ENCODE peak calls at places on chromosomes 4 and X, in five cellular contexts. One of them, this sample, is unnamed.

GRCh38 chr4:100008048-100008447 is 58.0 kb upstream of the H2AZ1 start:
- DNase-seq in activated T-helper 9 cell treated with anti-CD3 and anti-CD28 coated beads, Interleukin-2, amount 50 U/mL, for 16 hours: no peak
- DNase-seq in naive B cell: no peak
- DNase-seq in EH: peak; percentile 89
- DNase-seq in neuronal stem cell: no peak
- DNase-seq in this sample: no peak

GRCh38 chr4:101357751-101358150 is 10.4 kb upstream of the PPP3CA start:
- DNase-seq in activated T-helper 9 cell treated with anti-CD3 and anti-CD28 coated beads, Interleukin-2, amount 50 U/mL, for 16 hours: no peak
- DNase-seq in naive B cell: no peak
- DNase-seq in EH: peak; percentile 82
- DNase-seq in neuronal stem cell: no peak
- DNase-seq in this sample: no peak

GRCh38 chr4:133565379-133565778 is 416.3 kb downstream of the PCDH10 start:
- DNase-seq in activated T-helper 9 cell treated with anti-CD3 and anti-CD28 coated beads, Interleukin-2, amount 50 U/mL, for 16 hours: no peak
- DNase-seq in naive B cell: no peak
- DNase-seq in EH: peak; percentile 63
- DNase-seq in neuronal stem cell: no peak
- DNase-seq in this sample: no peak

GRCh38 chr4:76767983-76768382 is 130.0 kb downstream of the SOWAHB start:
- DNase-seq in activated T-helper 9 cell treated with anti-CD3 and anti-CD28 coated beads, Interleukin-2, amount 50 U/mL, for 16 hours: no peak
- DNase-seq in naive B cell: no peak
- DNase-seq in EH: peak; percentile 96
- DNase-seq in neuronal stem cell: no peak
- DNase-seq in this sample: no peak

GRCh38 chr4:168141733-168142132 is 49.4 kb downstream of the ANXA10 start:
- DNase-seq in activated T-helper 9 cell treated with anti-CD3 and anti-CD28 coated beads, Interleukin-2, amount 50 U/mL, for 16 hours: no peak
- DNase-seq in naive B cell: no peak
- DNase-seq in EH: no peak
- DNase-seq in neuronal stem cell: no peak
- DNase-seq in this sample: no peak

GRCh38 chr4:6379787-6380745 is 92.3 kb downstream of the PPP2R2C start:
- DNase-seq in activated T-helper 9 cell treated with anti-CD3 and anti-CD28 coated beads, Interleukin-2, amount 50 U/mL, for 16 hours: no peak
- DNase-seq in naive B cell: no peak
- DNase-seq in EH: no peak
- DNase-seq in neuronal stem cell: no peak
- DNase-seq in this sample: no peak

GRCh38 chrX:39427492-39428289 is 626.4 kb downstream of the MID1IP1 start:
- DNase-seq in activated T-helper 9 cell treated with anti-CD3 and anti-CD28 coated beads, Interleukin-2, amount 50 U/mL, for 16 hours: no peak
- DNase-seq in naive B cell: no peak
- DNase-seq in EH: peak; percentile 0
- DNase-seq in neuronal stem cell: no peak
- DNase-seq in this sample: no peak

GRCh38 chrX:7996414-7996813 is 69.2 kb upstream of the PNPLA4 start:
- DNase-seq in activated T-helper 9 cell treated with anti-CD3 and anti-CD28 coated beads, Interleukin-2, amount 50 U/mL, for 16 hours: no peak
- DNase-seq in naive B cell: peak; percentile 17
- DNase-seq in EH: peak; percentile 45
- DNase-seq in neuronal stem cell: peak; percentile 8
- DNase-seq in this sample: peak; percentile 42

GRCh38 chrX:78886550-78886949 is 58.6 kb upstream of the P2RY10 start:
- DNase-seq in activated T-helper 9 cell treated with anti-CD3 and anti-CD28 coated beads, Interleukin-2, amount 50 U/mL, for 16 hours: no peak
- DNase-seq in naive B cell: peak; percentile 8
- DNase-seq in EH: peak; percentile 1
- DNase-seq in neuronal stem cell: peak; percentile 0
- DNase-seq in this sample: no peak

GRCh38 chr4:164956766-164957643 is 20.5 kb downstream of the TRIM61 start:
- DNase-seq in activated T-helper 9 cell treated with anti-CD3 and anti-CD28 coated beads, Interleukin-2, amount 50 U/mL, for 16 hours: peak; percentile 67
- DNase-seq in naive B cell: peak; percentile 52
- DNase-seq in EH: peak; percentile 76
- DNase-seq in neuronal stem cell: peak; percentile 41
- DNase-seq in this sample: peak; percentile 23

GRCh38 chr4:152973614-152974200 is 37.6 kb downstream of the FHDC1 start:
- DNase-seq in activated T-helper 9 cell treated with anti-CD3 and anti-CD28 coated beads, Interleukin-2, amount 50 U/mL, for 16 hours: no peak
- DNase-seq in naive B cell: no peak
- DNase-seq in EH: no peak
- DNase-seq in neuronal stem cell: no peak
- DNase-seq in this sample: no peak

GRCh38 chr4:151205722-151206121 is 71.2 kb upstream of the PRSS48 start:
- DNase-seq in activated T-helper 9 cell treated with anti-CD3 and anti-CD28 coated beads, Interleukin-2, amount 50 U/mL, for 16 hours: no peak
- DNase-seq in naive B cell: no peak
- DNase-seq in EH: no peak
- DNase-seq in neuronal stem cell: no peak
- DNase-seq in this sample: no peak

GRCh38 chrX:40086569-40087335 is 11.0 kb downstream of the BCOR start:
- DNase-seq in activated T-helper 9 cell treated with anti-CD3 and anti-CD28 coated beads, Interleukin-2, amount 50 U/mL, for 16 hours: no peak
- DNase-seq in naive B cell: no peak
- DNase-seq in EH: no peak
- DNase-seq in neuronal stem cell: no peak
- DNase-seq in this sample: peak; percentile 49

GRCh38 chrX:123475068-123475724 is 257.7 kb downstream of the THOC2 start:
- DNase-seq in activated T-helper 9 cell treated with anti-CD3 and anti-CD28 coated beads, Interleukin-2, amount 50 U/mL, for 16 hours: no peak
- DNase-seq in naive B cell: no peak
- DNase-seq in EH: peak; percentile 36
- DNase-seq in neuronal stem cell: no peak
- DNase-seq in this sample: no peak

GRCh38 chrX:126165721-126166401 is at the start of gene DCAF12L2:
- DNase-seq in activated T-helper 9 cell treated with anti-CD3 and anti-CD28 coated beads, Interleukin-2, amount 50 U/mL, for 16 hours: no peak
- DNase-seq in naive B cell: no peak
- DNase-seq in EH: no peak
- DNase-seq in neuronal stem cell: peak; percentile 24
- DNase-seq in this sample: no peak

GRCh38 chr4:1167244-1167949 is 5.0 kb downstream of the SPON2 start:
- DNase-seq in activated T-helper 9 cell treated with anti-CD3 and anti-CD28 coated beads, Interleukin-2, amount 50 U/mL, for 16 hours: peak; percentile 78
- DNase-seq in naive B cell: peak; percentile 86
- DNase-seq in EH: peak; percentile 86
- DNase-seq in neuronal stem cell: peak; percentile 77
- DNase-seq in this sample: no peak

GRCh38 chr4:37601527-37601926 is 84.6 kb downstream of the RELL1 start:
- DNase-seq in activated T-helper 9 cell treated with anti-CD3 and anti-CD28 coated beads, Interleukin-2, amount 50 U/mL, for 16 hours: no peak
- DNase-seq in naive B cell: no peak
- DNase-seq in EH: peak; percentile 66
- DNase-seq in neuronal stem cell: no peak
- DNase-seq in this sample: no peak